ENCODE peak calls at places on chromosomes 11 and 22, in six cellular contexts. B is fibroblast of lung, K is HCT116, R is tibial artery, W is upper lobe of right lung, G is colonic mucosa. V is an unnamed sample.
A peak's percentile ranks its signal among the peaks of the same experiment; 100 is the strongest.

GRCh38 chr11:45298718-45299117 is 12.6 kb upstream of the SYT13 start:
- DNase-seq in B (no peak), K (no peak), R (no peak), W (no peak), G (no peak), V (no peak)

GRCh38 chr22:47696776-47697175 is 934.3 kb downstream of the TBC1D22A start:
- DNase-seq in B (no peak), K (no peak), R (no peak), W (no peak), G (no peak), V (no peak)

GRCh38 chr11:64878494-64879225 is at the start of gene EHD1:
- DNase-seq in B (peak; percentile 90), K (peak; percentile 92), R (peak; percentile 99), W (peak; percentile 99), G (peak; percentile 99), V (peak; percentile 98)

GRCh38 chr11:15523576-15523975 is 408.9 kb downstream of the INSC start:
- DNase-seq in B (no peak), K (no peak), R (no peak), W (no peak), G (no peak), V (no peak)

GRCh38 chr11:69654001-69654659 is 13.2 kb downstream of the CCND1 start:
- DNase-seq in B (no peak), K (no peak), R (peak; percentile 62), W (peak; percentile 54), G (no peak), V (no peak)

GRCh38 chr11:87722756-87723599 is 452.3 kb downstream of the RAB38 start:
- DNase-seq in B (peak; percentile 13), K (no peak), R (no peak), W (peak; percentile 60), G (peak; percentile 41), V (no peak)

GRCh38 chr22:50112151-50113118 is 22.6 kb downstream of the MOV10L1 start:
- DNase-seq in B (peak; percentile 90), K (no peak), R (no peak), W (no peak), G (no peak), V (no peak)

GRCh38 chr11:59708537-59708936 is 5.1 kb downstream of the OR10V1 start:
- DNase-seq in B (peak; percentile 59), K (no peak), R (no peak), W (no peak), G (no peak), V (no peak)

GRCh38 chr11:119307219-119307618 is 9.7 kb downstream of the MCAM start:
- DNase-seq in B (no peak), K (no peak), R (peak; percentile 80), W (no peak), G (no peak), V (no peak)

GRCh38 chr11:70031631-70032469 is 46.3 kb upstream of the ANO1 start:
- DNase-seq in B (no peak), K (no peak), R (no peak), W (no peak), G (peak; percentile 15), V (no peak)

GRCh38 chr11:115170133-115170815 is 333.9 kb downstream of the CADM1 start:
- DNase-seq in B (no peak), K (no peak), R (no peak), W (no peak), G (peak; percentile 47), V (no peak)

GRCh38 chr11:19200410-19201201 is 1.2 kb downstream of the CSRP3 start:
- DNase-seq in B (peak; percentile 83), K (no peak), R (no peak), W (no peak), G (peak; percentile 37), V (peak; percentile 74)

GRCh38 chr11:24421766-24422165 is 75.1 kb upstream of the LUZP2 start:
- DNase-seq in B (peak; percentile 61), K (no peak), R (no peak), W (no peak), G (no peak), V (no peak)

GRCh38 chr11:126963603-126964353 is 36.8 kb downstream of the KIRREL3 start:
- DNase-seq in B (peak; percentile 80), K (no peak), R (no peak), W (no peak), G (peak; percentile 47), V (no peak)

GRCh38 chr11:28819741-28820140 is 711.6 kb downstream of the METTL15 start:
- DNase-seq in B (no peak), K (no peak), R (no peak), W (no peak), G (no peak), V (no peak)

GRCh38 chr11:14454861-14455632 is 44.6 kb downstream of the COPB1 start:
- DNase-seq in B (no peak), K (no peak), R (no peak), W (no peak), G (no peak), V (no peak)

GRCh38 chr11:102837151-102837550 is 6.3 kb downstream of the MMP3 start:
- DNase-seq in B (peak; percentile 70), K (no peak), R (no peak), W (no peak), G (no peak), V (no peak)

GRCh38 chr11:62005231-62005661 is 37.8 kb upstream of the FTH1 start:
- DNase-seq in B (no peak), K (no peak), R (peak; percentile 61), W (no peak), G (no peak), V (no peak)

GRCh38 chr11:45900916-45901617 is 6.0 kb downstream of the FREY1 start:
- DNase-seq in B (no peak), K (no peak), R (no peak), W (no peak), G (no peak), V (no peak)

GRCh38 chr22:35601743-35602633 is 15.1 kb downstream of the MB start:
- DNase-seq in B (peak; percentile 77), K (no peak), R (no peak), W (peak; percentile 73), G (no peak), V (peak; percentile 94)

GRCh38 chr11:63639195-63639832 is 25.1 kb upstream of the PLAAT3 start:
- DNase-seq in B (peak; percentile 15), K (no peak), R (no peak), W (no peak), G (no peak), V (no peak)

GRCh38 chr11:110141812-110142211 is 48.6 kb downstream of the ZC3H12C start:
- DNase-seq in B (no peak), K (no peak), R (no peak), W (no peak), G (no peak), V (no peak)

DNA sequence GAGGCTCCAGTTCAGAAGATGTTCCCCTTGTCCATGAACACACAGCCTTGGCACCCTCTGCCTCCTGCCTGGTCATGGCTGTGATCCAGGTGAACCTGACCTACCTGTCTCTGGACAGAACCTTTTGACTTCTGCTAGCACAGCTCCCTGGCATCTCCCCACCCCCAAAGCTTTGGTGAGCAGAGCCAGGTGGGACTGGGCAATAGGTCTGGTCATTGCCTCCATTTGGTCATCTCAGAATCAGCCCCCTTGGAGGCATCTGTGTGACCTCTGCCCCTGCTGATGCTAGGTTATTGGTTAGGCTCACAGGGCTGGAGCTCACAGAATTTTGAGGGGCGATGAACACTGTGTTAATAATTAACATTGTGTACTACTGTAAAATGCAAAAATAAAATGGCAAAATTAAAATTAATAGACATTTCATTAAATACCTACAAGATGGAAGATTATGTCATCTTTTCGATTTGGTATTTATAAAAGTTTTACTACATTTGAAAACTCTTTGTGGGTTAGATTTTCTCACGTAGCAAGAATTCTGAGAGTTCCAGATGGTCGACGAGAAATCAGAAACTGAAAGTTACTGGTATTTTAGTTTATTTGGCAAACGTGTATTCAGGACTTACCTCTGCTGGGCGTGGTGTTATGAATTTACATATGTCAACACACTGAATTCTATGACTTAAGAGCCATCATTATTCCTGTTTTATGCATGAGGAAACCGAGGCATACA is 8.3 kb upstream of the KIAA0930 start:
- DNase-seq in B (no peak), K (no peak), R (no peak), W (no peak), G (no peak), V (no peak)
- H3K27ac ChIP-seq in B (no peak overlapping the region), K (no peak overlapping the region), R (no peak overlapping the region), W (no peak overlapping the region), G (no peak overlapping the region), V (no peak overlapping the region)

DNA sequence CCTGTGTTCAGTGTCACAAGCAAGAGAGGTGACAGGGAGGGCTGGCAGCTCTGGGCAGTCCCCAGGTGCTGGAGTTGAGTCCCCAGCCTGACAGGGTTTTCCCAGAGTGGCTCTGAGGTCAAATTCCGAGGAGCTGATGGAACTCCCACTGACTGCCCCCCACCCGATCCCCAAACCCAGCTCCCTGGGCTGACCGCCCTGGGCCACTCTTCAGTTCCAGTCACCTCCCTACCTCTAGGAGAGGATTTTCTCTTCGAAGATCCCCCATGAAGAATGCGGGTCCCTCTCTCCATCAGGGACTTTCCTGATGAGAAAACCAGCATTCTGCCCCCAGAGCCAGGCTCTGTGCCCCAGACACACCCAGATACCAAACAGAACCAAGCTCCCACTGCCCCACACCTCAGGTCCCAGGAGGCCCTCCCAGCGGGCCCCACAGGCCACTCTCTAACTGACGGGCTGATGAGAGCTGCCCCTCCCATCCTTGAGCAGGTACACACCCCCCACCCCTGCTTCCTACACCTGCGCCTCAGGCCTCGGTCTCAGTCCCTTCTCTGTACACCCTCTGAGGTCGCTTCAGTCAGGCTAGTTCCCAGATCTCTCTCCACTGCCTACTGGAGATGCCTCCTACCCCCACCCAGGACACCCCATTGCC is 12.1 kb upstream of the RAC2 start:
- DNase-seq in B (no peak), K (no peak), R (no peak), W (peak; percentile 55), G (no peak), V (no peak)
- H3K27me3 ChIP-seq in B (peaks cover 18% of the 10 kb centered on the region), K (no peaks in the 10 kb centered on the region), R (no peaks in the 10 kb centered on the region), W (peaks cover 28% of the 10 kb centered on the region), G (no peaks in the 10 kb centered on the region), V (peaks cover 52% of the 10 kb centered on the region)

DNA sequence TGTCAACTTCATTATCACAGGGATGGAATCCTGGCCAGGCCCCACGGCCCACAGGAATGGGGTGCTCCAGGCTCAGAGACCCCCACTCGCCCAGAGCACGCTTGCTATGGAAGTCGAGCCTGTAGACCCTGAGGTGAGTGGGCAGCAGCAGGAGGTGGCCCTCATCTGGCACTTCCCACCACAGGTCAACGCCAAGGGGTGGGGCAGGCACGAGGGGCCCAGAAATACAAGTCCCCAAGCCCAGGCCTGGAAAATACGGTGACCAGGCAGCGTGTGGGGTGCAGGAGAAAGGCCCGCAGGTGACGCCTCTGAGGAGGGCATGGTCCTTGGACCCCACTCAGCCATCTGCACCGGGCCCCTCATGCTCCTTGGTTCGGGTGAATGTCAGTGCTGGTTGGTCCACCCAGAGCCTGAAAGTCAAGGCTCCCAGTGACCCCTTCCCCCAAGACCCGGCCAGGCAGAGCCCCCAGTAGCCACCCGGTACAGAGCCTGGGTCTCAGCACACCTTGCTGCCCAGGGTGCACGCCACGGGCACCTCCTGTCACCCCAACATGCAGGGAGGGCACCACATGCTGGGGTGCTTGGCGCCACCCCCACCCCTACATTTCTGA is 2.4 kb downstream of the MOB2 start:
- DNase-seq in B (no peak), K (no peak), R (peak; percentile 63), W (peak; percentile 62), G (no peak), V (no peak)
- H3K4me3 ChIP-seq in B (no peak overlapping the region), K (no peak overlapping the region), R (peak overlapping the region; percentile 58), W (no peak overlapping the region), G (no peak overlapping the region), V (no peak overlapping the region)

DNA sequence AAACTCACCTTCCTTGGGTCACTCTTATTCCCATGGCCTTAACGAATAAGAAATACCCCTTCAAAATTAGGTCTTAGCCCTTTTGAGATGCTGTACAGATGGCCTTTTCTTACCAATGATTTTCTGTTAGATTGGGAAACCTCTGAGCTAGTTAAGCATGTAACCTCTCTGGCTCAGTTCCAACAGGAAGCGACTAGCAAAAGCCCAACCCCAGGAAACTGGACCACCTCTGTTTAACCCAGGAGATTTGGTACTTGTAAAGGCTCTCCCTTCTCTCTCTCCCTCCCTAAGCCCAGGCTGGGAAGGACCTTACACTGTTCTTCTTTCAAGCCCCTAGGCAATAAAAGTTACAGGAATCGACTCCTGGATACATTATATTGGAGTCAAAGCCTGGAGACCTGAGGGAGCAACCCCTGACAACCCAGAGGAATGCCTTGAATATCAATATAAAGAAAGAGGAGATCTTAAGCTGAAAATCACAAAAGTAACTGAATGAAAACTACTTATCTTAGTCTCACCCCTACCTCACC is 11.7 kb downstream of the APIP start:
- DNase-seq in B (no peak), K (no peak), R (no peak), W (no peak), G (no peak), V (no peak)
- H3K27ac ChIP-seq in B (no peak overlapping the region), K (no peak overlapping the region), R (no peak overlapping the region), W (no peak overlapping the region), G (no peak overlapping the region), V (no peak overlapping the region)

V was measured in gastrocnemius medialis.